ENCODE peak calls at places on chromosomes 4 and X, in seven cellular contexts. One of them, this sample, is unnamed.

GRCh38 chr4:95250544-95251137 is 298.1 kb downstream of the UNC5C start:
- DNase-seq in dorsolateral prefrontal cortex: no peak
- DNase-seq in heart right ventricle: no peak
- DNase-seq in NT2/D1: no peak
- DNase-seq in SJSA1: no peak
- DNase-seq in fibroblast of the aortic adventitia: no peak
- DNase-seq in mammary epithelial cell: peak
- DNase-seq in this sample: no peak

GRCh38 chrX:152927858-152928760 is 30.2 kb downstream of the ZNF185 start:
- DNase-seq in dorsolateral prefrontal cortex: peak
- DNase-seq in heart right ventricle: no peak
- DNase-seq in NT2/D1: no peak
- DNase-seq in SJSA1: no peak
- DNase-seq in fibroblast of the aortic adventitia: no peak
- DNase-seq in mammary epithelial cell: no peak
- DNase-seq in this sample: no peak

GRCh38 chrX:13669246-13669689 is 16.3 kb downstream of the TCEANC start:
- DNase-seq in dorsolateral prefrontal cortex: no peak
- DNase-seq in heart right ventricle: peak
- DNase-seq in NT2/D1: no peak
- DNase-seq in SJSA1: peak
- DNase-seq in fibroblast of the aortic adventitia: peak
- DNase-seq in mammary epithelial cell: peak
- DNase-seq in this sample: no peak

GRCh38 chr4:3724319-3725231 is 41.6 kb upstream of the ADRA2C start:
- DNase-seq in dorsolateral prefrontal cortex: no peak
- DNase-seq in heart right ventricle: no peak
- DNase-seq in NT2/D1: no peak
- DNase-seq in SJSA1: no peak
- DNase-seq in fibroblast of the aortic adventitia: no peak
- DNase-seq in mammary epithelial cell: peak
- DNase-seq in this sample: no peak

GRCh38 chr4:26452565-26453531 is 37.4 kb downstream of the CCKAR start:
- DNase-seq in dorsolateral prefrontal cortex: no peak
- DNase-seq in heart right ventricle: no peak
- DNase-seq in NT2/D1: no peak
- DNase-seq in SJSA1: no peak
- DNase-seq in fibroblast of the aortic adventitia: no peak
- DNase-seq in mammary epithelial cell: no peak
- DNase-seq in this sample: no peak

GRCh38 chrX:8731579-8732395 is at the start of gene ANOS1:
- DNase-seq in dorsolateral prefrontal cortex: peak
- DNase-seq in heart right ventricle: peak
- DNase-seq in NT2/D1: peak
- DNase-seq in SJSA1: peak
- DNase-seq in fibroblast of the aortic adventitia: no peak
- DNase-seq in mammary epithelial cell: peak
- DNase-seq in this sample: peak

GRCh38 chr4:123701046-123701445 is 304.5 kb downstream of the SPRY1 start:
- DNase-seq in dorsolateral prefrontal cortex: no peak
- DNase-seq in heart right ventricle: no peak
- DNase-seq in NT2/D1: no peak
- DNase-seq in SJSA1: no peak
- DNase-seq in fibroblast of the aortic adventitia: peak
- DNase-seq in mammary epithelial cell: no peak
- DNase-seq in this sample: no peak

GRCh38 chr4:123786955-123787354 is 390.4 kb downstream of the SPRY1 start:
- DNase-seq in dorsolateral prefrontal cortex: no peak
- DNase-seq in heart right ventricle: peak
- DNase-seq in NT2/D1: no peak
- DNase-seq in SJSA1: no peak
- DNase-seq in fibroblast of the aortic adventitia: peak
- DNase-seq in mammary epithelial cell: no peak
- DNase-seq in this sample: no peak

GRCh38 chrX:70552174-70552704 is 107.6 kb downstream of the DLG3 start:
- DNase-seq in dorsolateral prefrontal cortex: no peak
- DNase-seq in heart right ventricle: no peak
- DNase-seq in NT2/D1: no peak
- DNase-seq in SJSA1: no peak
- DNase-seq in fibroblast of the aortic adventitia: peak
- DNase-seq in mammary epithelial cell: no peak
- DNase-seq in this sample: no peak

GRCh38 chrX:55135171-55135570 is 46.4 kb downstream of the PAGE2 start:
- DNase-seq in dorsolateral prefrontal cortex: no peak
- DNase-seq in heart right ventricle: peak
- DNase-seq in NT2/D1: no peak
- DNase-seq in SJSA1: peak
- DNase-seq in fibroblast of the aortic adventitia: peak
- DNase-seq in mammary epithelial cell: peak
- DNase-seq in this sample: peak

GRCh38 chr4:45482346-45482745 is 641.5 kb downstream of the GABRG1 start:
- DNase-seq in dorsolateral prefrontal cortex: no peak
- DNase-seq in heart right ventricle: no peak
- DNase-seq in NT2/D1: no peak
- DNase-seq in SJSA1: no peak
- DNase-seq in fibroblast of the aortic adventitia: no peak
- DNase-seq in mammary epithelial cell: no peak
- DNase-seq in this sample: no peak

GRCh38 chrX:15988661-15989603 is 134.3 kb upstream of the AP1S2 start:
- DNase-seq in dorsolateral prefrontal cortex: no peak
- DNase-seq in heart right ventricle: peak
- DNase-seq in NT2/D1: no peak
- DNase-seq in SJSA1: peak
- DNase-seq in fibroblast of the aortic adventitia: peak
- DNase-seq in mammary epithelial cell: peak
- DNase-seq in this sample: no peak

GRCh38 chr4:151692821-151693504 is 67.8 kb downstream of the GATB start:
- DNase-seq in dorsolateral prefrontal cortex: no peak
- DNase-seq in heart right ventricle: no peak
- DNase-seq in NT2/D1: no peak
- DNase-seq in SJSA1: no peak
- DNase-seq in fibroblast of the aortic adventitia: no peak
- DNase-seq in mammary epithelial cell: no peak
- DNase-seq in this sample: no peak

GRCh38 chrX:154046262-154046771 is 26.6 kb upstream of the IRAK1 start:
- DNase-seq in dorsolateral prefrontal cortex: no peak
- DNase-seq in heart right ventricle: peak
- DNase-seq in NT2/D1: no peak
- DNase-seq in SJSA1: peak
- DNase-seq in fibroblast of the aortic adventitia: peak
- DNase-seq in mammary epithelial cell: no peak
- DNase-seq in this sample: no peak

GRCh38 chrX:49155243-49155899 is 7.2 kb upstream of the MAGIX start:
- DNase-seq in dorsolateral prefrontal cortex: no peak
- DNase-seq in heart right ventricle: peak
- DNase-seq in NT2/D1: peak
- DNase-seq in SJSA1: peak
- DNase-seq in fibroblast of the aortic adventitia: peak
- DNase-seq in mammary epithelial cell: peak
- DNase-seq in this sample: peak

GRCh38 chrX:148958896-148959295 is 458.5 kb downstream of the AFF2 start:
- DNase-seq in dorsolateral prefrontal cortex: no peak
- DNase-seq in heart right ventricle: no peak
- DNase-seq in NT2/D1: no peak
- DNase-seq in SJSA1: no peak
- DNase-seq in fibroblast of the aortic adventitia: no peak
- DNase-seq in mammary epithelial cell: no peak
- DNase-seq in this sample: no peak

GRCh38 chr4:129233691-129234090 is 137.7 kb downstream of the C4orf33 start:
- DNase-seq in dorsolateral prefrontal cortex: no peak
- DNase-seq in heart right ventricle: no peak
- DNase-seq in NT2/D1: no peak
- DNase-seq in SJSA1: no peak
- DNase-seq in fibroblast of the aortic adventitia: no peak
- DNase-seq in mammary epithelial cell: no peak
- DNase-seq in this sample: no peak

GRCh38 chr4:52560844-52561280 is 98.2 kb downstream of the USP46 start:
- DNase-seq in dorsolateral prefrontal cortex: no peak
- DNase-seq in heart right ventricle: no peak
- DNase-seq in NT2/D1: no peak
- DNase-seq in SJSA1: no peak
- DNase-seq in fibroblast of the aortic adventitia: peak
- DNase-seq in mammary epithelial cell: peak
- DNase-seq in this sample: no peak

GRCh38 chr4:184398741-184399504 is 75.4 kb downstream of the IRF2 start:
- DNase-seq in dorsolateral prefrontal cortex: no peak
- DNase-seq in heart right ventricle: no peak
- DNase-seq in NT2/D1: no peak
- DNase-seq in SJSA1: no peak
- DNase-seq in fibroblast of the aortic adventitia: no peak
- DNase-seq in mammary epithelial cell: no peak
- DNase-seq in this sample: no peak

GRCh38 chr4:1466034-1466960 is 60.1 kb upstream of the NKX1-1 start:
- DNase-seq in dorsolateral prefrontal cortex: peak
- DNase-seq in heart right ventricle: no peak
- DNase-seq in NT2/D1: no peak
- DNase-seq in SJSA1: no peak
- DNase-seq in fibroblast of the aortic adventitia: no peak
- DNase-seq in mammary epithelial cell: no peak
- DNase-seq in this sample: no peak

GRCh38 chrX:16479206-16479869 is 170.6 kb upstream of the S100G start:
- DNase-seq in dorsolateral prefrontal cortex: no peak
- DNase-seq in heart right ventricle: no peak
- DNase-seq in NT2/D1: no peak
- DNase-seq in SJSA1: peak
- DNase-seq in fibroblast of the aortic adventitia: peak
- DNase-seq in mammary epithelial cell: peak
- DNase-seq in this sample: no peak

GRCh38 chrX:74187211-74187610 is 116.8 kb upstream of the ZCCHC13 start:
- DNase-seq in dorsolateral prefrontal cortex: no peak
- DNase-seq in heart right ventricle: no peak
- DNase-seq in NT2/D1: no peak
- DNase-seq in SJSA1: no peak
- DNase-seq in fibroblast of the aortic adventitia: peak
- DNase-seq in mammary epithelial cell: no peak
- DNase-seq in this sample: no peak

GRCh38 chr4:3237711-3238560 is 11.0 kb upstream of the MSANTD1 start:
- DNase-seq in dorsolateral prefrontal cortex: no peak
- DNase-seq in heart right ventricle: no peak
- DNase-seq in NT2/D1: no peak
- DNase-seq in SJSA1: no peak
- DNase-seq in fibroblast of the aortic adventitia: no peak
- DNase-seq in mammary epithelial cell: no peak
- DNase-seq in this sample: no peak

GRCh38 chr4:891747-892146 is 40.4 kb downstream of the GAK start:
- DNase-seq in dorsolateral prefrontal cortex: no peak
- DNase-seq in heart right ventricle: no peak
- DNase-seq in NT2/D1: peak
- DNase-seq in SJSA1: no peak
- DNase-seq in fibroblast of the aortic adventitia: no peak
- DNase-seq in mammary epithelial cell: no peak
- DNase-seq in this sample: no peak

GRCh38 chr4:7768736-7769135 is 170.9 kb downstream of the AFAP1 start:
- DNase-seq in dorsolateral prefrontal cortex: no peak
- DNase-seq in heart right ventricle: no peak
- DNase-seq in NT2/D1: no peak
- DNase-seq in SJSA1: no peak
- DNase-seq in fibroblast of the aortic adventitia: no peak
- DNase-seq in mammary epithelial cell: no peak
- DNase-seq in this sample: no peak

GRCh38 chrX:101383679-101384078 is 2.3 kb downstream of the BTK start:
- DNase-seq in dorsolateral prefrontal cortex: no peak
- DNase-seq in heart right ventricle: no peak
- DNase-seq in NT2/D1: no peak
- DNase-seq in SJSA1: no peak
- DNase-seq in fibroblast of the aortic adventitia: no peak
- DNase-seq in mammary epithelial cell: no peak
- DNase-seq in this sample: no peak
- H3K4me3 ChIP-seq in dorsolateral prefrontal cortex: no peak
- H3K4me3 ChIP-seq in heart right ventricle: no peak
- H3K4me3 ChIP-seq in NT2/D1: no peak
- H3K4me3 ChIP-seq in SJSA1: no peak
- H3K4me3 ChIP-seq in fibroblast of the aortic adventitia: no peak
- H3K4me3 ChIP-seq in mammary epithelial cell: no peak
- H3K4me3 ChIP-seq in this sample: no peak

GRCh38 chr4:140242357-140243284 is 88.6 kb upstream of the MAML3 start:
- DNase-seq in dorsolateral prefrontal cortex: no peak
- DNase-seq in heart right ventricle: no peak
- DNase-seq in NT2/D1: no peak
- DNase-seq in SJSA1: no peak
- DNase-seq in fibroblast of the aortic adventitia: no peak
- DNase-seq in mammary epithelial cell: no peak
- DNase-seq in this sample: no peak
- H3K4me3 ChIP-seq in dorsolateral prefrontal cortex: no peak
- H3K4me3 ChIP-seq in heart right ventricle: no peak
- H3K4me3 ChIP-seq in NT2/D1: no peak
- H3K4me3 ChIP-seq in SJSA1: no peak
- H3K4me3 ChIP-seq in fibroblast of the aortic adventitia: no peak
- H3K4me3 ChIP-seq in mammary epithelial cell: no peak
- H3K4me3 ChIP-seq in this sample: no peak

DNA sequence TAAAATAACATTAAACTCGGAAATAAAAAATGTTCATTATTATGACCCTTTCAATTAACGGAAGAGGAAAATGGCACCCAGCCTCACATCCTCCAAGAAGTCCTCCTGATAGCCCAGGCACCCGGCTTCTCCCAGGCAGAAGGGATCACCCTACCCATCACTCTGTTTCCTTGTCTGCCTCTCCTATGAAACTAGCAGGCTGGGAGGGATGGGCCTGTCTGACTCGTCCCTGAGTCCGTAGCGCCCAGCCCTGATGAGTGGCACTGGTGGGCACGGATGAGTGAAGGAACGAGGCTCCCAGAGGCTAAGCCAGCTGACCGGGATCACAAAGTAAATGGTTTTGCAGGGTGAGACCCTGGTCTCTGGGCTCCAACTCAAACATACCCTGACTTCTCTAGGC is 28.6 kb upstream of the KIAA0232 start:
- DNase-seq in dorsolateral prefrontal cortex: no peak
- DNase-seq in heart right ventricle: no peak
- DNase-seq in NT2/D1: no peak
- DNase-seq in SJSA1: no peak
- DNase-seq in fibroblast of the aortic adventitia: no peak
- DNase-seq in mammary epithelial cell: no peak
- DNase-seq in this sample: no peak
- H3K4me3 ChIP-seq in dorsolateral prefrontal cortex: no peak
- H3K4me3 ChIP-seq in heart right ventricle: no peak
- H3K4me3 ChIP-seq in NT2/D1: no peak
- H3K4me3 ChIP-seq in SJSA1: no peak
- H3K4me3 ChIP-seq in fibroblast of the aortic adventitia: no peak
- H3K4me3 ChIP-seq in mammary epithelial cell: no peak
- H3K4me3 ChIP-seq in this sample: no peak

GRCh38 chrX:10008483-10009056 is 41.4 kb downstream of the CLDN34 start:
- DNase-seq in dorsolateral prefrontal cortex: no peak
- DNase-seq in heart right ventricle: no peak
- DNase-seq in NT2/D1: no peak
- DNase-seq in SJSA1: no peak
- DNase-seq in fibroblast of the aortic adventitia: peak
- DNase-seq in mammary epithelial cell: no peak
- DNase-seq in this sample: no peak

GRCh38 chrX:10012776-10013175 is 45.6 kb downstream of the CLDN34 start:
- DNase-seq in dorsolateral prefrontal cortex: no peak
- DNase-seq in heart right ventricle: no peak
- DNase-seq in NT2/D1: no peak
- DNase-seq in SJSA1: no peak
- DNase-seq in fibroblast of the aortic adventitia: no peak
- DNase-seq in mammary epithelial cell: no peak
- DNase-seq in this sample: no peak

GRCh38 chrX:10011261-10011931 is 44.2 kb downstream of the CLDN34 start:
- DNase-seq in dorsolateral prefrontal cortex: no peak
- DNase-seq in heart right ventricle: no peak
- DNase-seq in NT2/D1: no peak
- DNase-seq in SJSA1: peak
- DNase-seq in fibroblast of the aortic adventitia: peak
- DNase-seq in mammary epithelial cell: no peak
- DNase-seq in this sample: no peak

GRCh38 chrX:10011991-10012390 is 44.8 kb downstream of the CLDN34 start:
- DNase-seq in dorsolateral prefrontal cortex: no peak
- DNase-seq in heart right ventricle: no peak
- DNase-seq in NT2/D1: no peak
- DNase-seq in SJSA1: no peak
- DNase-seq in fibroblast of the aortic adventitia: no peak
- DNase-seq in mammary epithelial cell: no peak
- DNase-seq in this sample: no peak

GRCh38 chrX:10010686-10011085 is 43.5 kb downstream of the CLDN34 start:
- DNase-seq in dorsolateral prefrontal cortex: no peak
- DNase-seq in heart right ventricle: no peak
- DNase-seq in NT2/D1: no peak
- DNase-seq in SJSA1: peak
- DNase-seq in fibroblast of the aortic adventitia: no peak
- DNase-seq in mammary epithelial cell: peak
- DNase-seq in this sample: no peak
- H3K4me3 ChIP-seq in dorsolateral prefrontal cortex: no peak
- H3K4me3 ChIP-seq in heart right ventricle: no peak
- H3K4me3 ChIP-seq in NT2/D1: no peak
- H3K4me3 ChIP-seq in SJSA1: no peak
- H3K4me3 ChIP-seq in fibroblast of the aortic adventitia: no peak
- H3K4me3 ChIP-seq in mammary epithelial cell: no peak
- H3K4me3 ChIP-seq in this sample: no peak

This sample was measured in neuronal stem cell.